ENCODE peak calls at places on chromosomes 6 and 20, in six cellular contexts. C, A, U, E, G and B are unnamed samples. For H3K27me3, the result is how much of the 10 kb centered on the place peaks cover.

GRCh38 chr6:158131926-158132325 is 36.1 kb downstream of the SERAC1 start:
- DNase-seq in C (no peak), A (no peak), U (no peak), E (no peak), G (no peak), B (no peak)

GRCh38 chr6:138035070-138035469 is 72.1 kb downstream of the PERP start:
- DNase-seq in C (no peak), A (no peak), U (no peak), E (no peak), G (no peak), B (no peak)

GRCh38 chr6:136347847-136348246 is 58.2 kb upstream of the BCLAF1 start:
- DNase-seq in C (no peak), A (no peak), U (no peak), E (no peak), G (no peak), B (peak)

GRCh38 chr6:128239146-128239545 is 281.3 kb downstream of the PTPRK start:
- DNase-seq in C (no peak), A (no peak), U (no peak), E (no peak), G (no peak), B (no peak)

GRCh38 chr20:19826179-19826914 is 68.3 kb downstream of the RIN2 start:
- DNase-seq in C (no peak), A (no peak), U (no peak), E (no peak), G (no peak), B (no peak)

GRCh38 chr6:9523462-9523861 is 891.4 kb downstream of the TFAP2A start:
- DNase-seq in C (no peak), A (peak), U (no peak), E (no peak), G (no peak), B (no peak)

GRCh38 chr6:158270389-158271127 is 41.7 kb upstream of the TULP4 start:
- DNase-seq in C (no peak), A (no peak), U (no peak), E (no peak), G (no peak), B (no peak)

GRCh38 chr6:25175656-25176055 is 103.5 kb upstream of the CARMIL1 start:
- DNase-seq in C (no peak), A (no peak), U (no peak), E (no peak), G (no peak), B (no peak)

GRCh38 chr6:162443101-162443500 is 284.5 kb downstream of the PRKN start:
- DNase-seq in C (no peak), A (no peak), U (no peak), E (no peak), G (no peak), B (no peak)

GRCh38 chr6:82840571-82840970 is 225.1 kb downstream of the UBE3D start:
- DNase-seq in C (no peak), A (no peak), U (no peak), E (no peak), G (no peak), B (no peak)

GRCh38 chr20:3935956-3936340 is 46.8 kb downstream of the PANK2 start:
- DNase-seq in C (no peak), A (no peak), U (no peak), E (no peak), G (no peak), B (no peak)

GRCh38 chr20:63554361-63555278 is 661 bp downstream of the FNDC11 start:
- DNase-seq in C (no peak), A (no peak), U (no peak), E (peak), G (no peak), B (peak)

GRCh38 chr6:166498661-166499349 is 87.7 kb downstream of the RAMACL start:
- DNase-seq in C (no peak), A (no peak), U (no peak), E (no peak), G (no peak), B (no peak)

GRCh38 chr6:57432162-57432561 is 114.7 kb downstream of the PRIM2 start:
- DNase-seq in C (no peak), A (peak), U (no peak), E (no peak), G (no peak), B (no peak)

GRCh38 chr20:19964289-19965263 is 52.6 kb upstream of the NAA20 start:
- DNase-seq in C (peak), A (peak), U (no peak), E (no peak), G (no peak), B (peak)

GRCh38 chr6:108798672-108799355 is 49.4 kb upstream of the ARMC2 start:
- DNase-seq in C (no peak), A (no peak), U (peak), E (no peak), G (peak), B (peak)

GRCh38 chr6:132961610-132962009 is 147.2 kb downstream of the RPS12 start:
- DNase-seq in C (no peak), A (no peak), U (no peak), E (no peak), G (no peak), B (no peak)

GRCh38 chr6:6798430-6798829 is 209.9 kb downstream of the LY86 start:
- DNase-seq in C (no peak), A (no peak), U (no peak), E (no peak), G (no peak), B (no peak)

GRCh38 chr6:92521553-92521952 is 897.8 kb downstream of the EPHA7 start:
- DNase-seq in C (no peak), A (no peak), U (no peak), E (no peak), G (no peak), B (no peak)

GRCh38 chr6:84466521-84466920 is 239.1 kb upstream of the CEP162 start:
- DNase-seq in C (no peak), A (no peak), U (no peak), E (no peak), G (no peak), B (no peak)

GRCh38 chr20:6582449-6582848 is 185.0 kb upstream of the BMP2 start:
- DNase-seq in C (no peak), A (no peak), U (no peak), E (no peak), G (no peak), B (no peak)

GRCh38 chr6:170083236-170084051 is 207.4 kb downstream of the DLL1 start:
- DNase-seq in C (peak), A (no peak), U (no peak), E (no peak), G (no peak), B (peak)

GRCh38 chr20:51531141-51531710 is 11.3 kb downstream of the NFATC2 start:
- DNase-seq in C (no peak), A (no peak), U (peak), E (peak), G (no peak), B (no peak)

GRCh38 chr6:109315331-109316129 is 66.7 kb downstream of the CD164 start:
- DNase-seq in C (no peak), A (no peak), U (no peak), E (no peak), G (no peak), B (no peak)

GRCh38 chr6:90286884-90287488 is 9.7 kb downstream of the BACH2 start:
- DNase-seq in C (no peak), A (no peak), U (peak), E (no peak), G (no peak), B (peak)

GRCh38 chr6:158629376-158630221 is 14.9 kb downstream of the DYNLT1 start:
- DNase-seq in C (peak), A (no peak), U (peak), E (no peak), G (peak), B (peak)

GRCh38 chr20:48098099-48098498 is 312.8 kb upstream of the SULF2 start:
- DNase-seq in C (no peak), A (no peak), U (no peak), E (no peak), G (no peak), B (no peak)

GRCh38 chr6:158805698-158806373 is 13.3 kb downstream of the EZR start:
- DNase-seq in C (no peak), A (no peak), U (no peak), E (no peak), G (no peak), B (no peak)

GRCh38 chr6:53107091-53107490 is 41.5 kb downstream of the GCM1 start:
- DNase-seq in C (no peak), A (no peak), U (no peak), E (no peak), G (no peak), B (no peak)

GRCh38 chr6:49787176-49787575 is at the start of gene PGK2:
- DNase-seq in C (no peak), A (no peak), U (no peak), E (no peak), G (no peak), B (no peak)

GRCh38 chr20:11401988-11402387 is 515.7 kb upstream of the BTBD3 start:
- DNase-seq in C (no peak), A (no peak), U (no peak), E (no peak), G (no peak), B (no peak)

GRCh38 chr6:111524735-111525134 is 41.7 kb upstream of the REV3L start:
- DNase-seq in C (no peak), A (no peak), U (no peak), E (no peak), G (no peak), B (no peak)

GRCh38 chr6:21997414-21998037 is 299.3 kb downstream of the PRL start:
- DNase-seq in C (no peak), A (no peak), U (no peak), E (no peak), G (no peak), B (no peak)

GRCh38 chr6:132590362-132590761 is 821 bp upstream of the TAAR5 start:
- DNase-seq in C (no peak), A (no peak), U (no peak), E (no peak), G (no peak), B (no peak)

GRCh38 chr6:343960-344815 is 47.4 kb upstream of the IRF4 start:
- DNase-seq in C (no peak), A (no peak), U (no peak), E (no peak), G (no peak), B (peak)

GRCh38 chr6:41190791-41191190 is 10.2 kb downstream of the TREML2 start:
- DNase-seq in C (no peak), A (no peak), U (no peak), E (no peak), G (no peak), B (no peak)
- H3K27me3 ChIP-seq in C (under half), A (under half), U (under half), E (under half), G (under half), B (under half)

GRCh38 chr20:31977080-31977479 is 9.1 kb downstream of the XKR7 start:
- DNase-seq in C (no peak), A (no peak), U (no peak), E (no peak), G (no peak), B (no peak)
- H3K27me3 ChIP-seq in C (under half), A (under half), U (under half), E (under half), G (under half), B (under half)

GRCh38 chr20:38804243-38804642 is 1.3 kb upstream of the PPP1R16B start:
- DNase-seq in C (no peak), A (no peak), U (no peak), E (no peak), G (no peak), B (no peak)

GRCh38 chr20:38805502-38805957 is at the start of gene PPP1R16B:
- DNase-seq in C (no peak), A (no peak), U (peak), E (peak), G (peak), B (peak)

GRCh38 chr20:38804682-38805501 is 605 bp upstream of the PPP1R16B start:
- DNase-seq in C (no peak), A (no peak), U (peak), E (peak), G (peak), B (peak)

GRCh38 chr20:38805958-38806854 is 709 bp downstream of the PPP1R16B start:
- DNase-seq in C (no peak), A (no peak), U (peak), E (peak), G (peak), B (no peak)

DNA sequence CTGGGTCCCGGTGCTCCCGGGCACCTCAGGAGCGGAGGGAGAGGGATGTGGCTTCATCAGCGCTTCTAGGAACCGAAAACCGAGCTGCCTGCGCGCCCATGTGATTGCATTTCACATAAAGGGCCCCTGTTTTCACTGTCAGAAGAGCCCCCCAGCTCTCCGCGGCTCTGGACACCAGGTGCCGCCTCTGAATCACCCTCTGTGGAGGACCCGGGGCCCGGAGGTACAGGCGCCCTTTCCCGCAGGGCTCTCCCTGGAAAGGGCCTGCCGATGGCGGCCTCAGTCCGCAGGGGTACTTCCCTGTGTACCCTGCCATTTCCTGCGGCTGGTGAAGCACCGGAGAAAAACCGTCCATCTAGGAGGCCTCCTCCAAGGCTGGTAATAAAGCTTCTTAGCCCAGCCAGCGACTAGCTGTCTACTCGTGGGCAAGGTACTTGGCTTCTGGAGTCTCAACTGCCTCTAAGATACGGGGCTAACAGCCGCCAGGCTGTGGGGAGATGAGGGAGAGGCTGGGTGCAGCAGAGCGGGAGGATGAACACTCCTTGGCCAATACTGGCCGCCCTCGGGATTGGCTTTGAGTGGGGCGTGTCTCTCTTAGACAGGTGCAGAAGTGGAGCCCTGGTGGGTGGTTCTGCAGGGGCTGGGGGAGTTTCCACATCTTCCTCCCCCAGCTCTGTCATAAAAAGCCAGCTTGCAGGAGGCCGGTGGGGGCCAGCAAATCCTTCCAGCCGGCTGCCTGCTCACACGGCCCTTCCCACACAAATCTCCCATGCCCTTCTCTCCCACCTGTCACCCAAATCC is 1.6 kb downstream of the PPP1R16B start:
- DNase-seq in C (no peak), A (no peak), U (peak), E (peak), G (peak), B (peak)
- H3K27me3 ChIP-seq in C (under half), A (under half), U (under half), E (under half), G (under half), B (under half)

DNA sequence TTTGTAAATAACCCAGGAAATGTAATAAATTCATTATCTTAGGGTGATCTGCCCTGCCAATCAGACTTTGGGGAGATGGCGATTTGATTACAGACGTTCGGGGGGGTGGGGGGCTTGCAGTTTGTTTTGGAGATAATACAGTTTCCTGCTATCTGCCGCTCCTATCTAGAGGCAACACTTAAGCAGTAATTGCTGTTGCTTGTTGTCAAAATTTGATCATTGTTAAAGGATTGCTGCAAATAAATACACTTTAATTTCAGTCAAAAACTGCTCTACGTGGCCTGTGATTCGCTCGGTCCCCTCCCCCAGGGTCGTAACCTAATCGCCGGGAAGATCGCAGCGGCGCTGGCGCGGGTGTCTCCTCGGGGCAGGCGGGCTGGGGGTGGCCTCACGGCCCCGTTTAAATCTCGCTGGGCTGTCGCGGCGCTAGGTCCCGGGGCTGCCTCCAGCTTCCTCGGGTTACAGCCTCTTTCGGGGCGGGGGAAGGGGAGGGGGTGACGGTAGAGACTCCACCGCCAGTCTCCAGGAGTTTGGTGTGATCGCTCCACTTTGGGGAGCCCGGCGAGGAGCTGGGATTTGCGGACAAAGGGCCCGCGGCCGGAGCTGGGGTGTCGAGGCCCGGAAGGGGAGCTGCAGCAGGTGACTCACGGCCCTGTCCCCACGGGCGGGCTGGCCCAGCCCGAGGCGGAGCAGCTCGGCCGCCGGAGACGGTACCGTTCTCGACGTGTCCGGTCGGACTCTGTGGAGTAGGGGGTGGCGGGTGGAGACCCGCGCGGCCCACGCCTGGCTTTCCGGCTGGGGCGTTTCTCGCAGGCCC is 4.1 kb downstream of the FOXC1 start:
- DNase-seq in C (peak), A (no peak), U (no peak), E (no peak), G (no peak), B (peak)
- H3K27me3 ChIP-seq in C (under half), A (under half), U (half or more), E (under half), G (under half), B (under half)

GRCh38 chr20:37624963-37625362 is 68.9 kb upstream of the CTNNBL1 start:
- DNase-seq in C (no peak), A (no peak), U (no peak), E (no peak), G (no peak), B (no peak)
- H3K27me3 ChIP-seq in C (under half), A (under half), U (under half), E (under half), G (under half), B (under half)